ENCODE peak calls at places on chromosome 17, in seven cellular contexts. S, E, A, I, V, G and F are unnamed samples.

GRCh38 chr17:69961488-69962145 is 113.4 kb upstream of the KCNJ16 start:
- DNase-seq in S (no peak), E (no peak), A (peak), I (peak), V (no peak), G (peak), F (no peak)

GRCh38 chr17:72270530-72270929 is 149.7 kb downstream of the SOX9 start:
- DNase-seq in S (no peak), E (peak), A (no peak), I (peak), V (peak), G (no peak), F (peak)

GRCh38 chr17:21300601-21301571 is 16.4 kb downstream of the MAP2K3 start:
- DNase-seq in S (no peak), E (no peak), A (peak), I (no peak), V (no peak), G (no peak), F (no peak)

GRCh38 chr17:36182176-36183000 is 6.0 kb upstream of the TBC1D3B start:
- DNase-seq in S (no peak), E (no peak), A (no peak), I (no peak), V (peak), G (no peak), F (peak)

GRCh38 chr17:7716901-7717755 is at the start of gene DNAH2:
- DNase-seq in S (peak), E (peak), A (peak), I (peak), V (peak), G (peak), F (peak)

GRCh38 chr17:71441098-71441497 is 679.7 kb upstream of the SOX9 start:
- DNase-seq in S (peak), E (peak), A (no peak), I (no peak), V (peak), G (no peak), F (peak)

GRCh38 chr17:37750768-37751466 is 6.1 kb upstream of the HNF1B start:
- DNase-seq in S (no peak), E (no peak), A (no peak), I (no peak), V (no peak), G (no peak), F (no peak)

GRCh38 chr17:19288453-19288852 is 51.3 kb downstream of the EPN2 start:
- DNase-seq in S (no peak), E (no peak), A (no peak), I (no peak), V (no peak), G (no peak), F (no peak)

GRCh38 chr17:42908872-42909700 is 8.5 kb downstream of the G6PC1 start:
- DNase-seq in S (no peak), E (no peak), A (no peak), I (no peak), V (no peak), G (no peak), F (no peak)

GRCh38 chr17:36749493-36749892 is 148.1 kb downstream of the MRM1 start:
- DNase-seq in S (no peak), E (no peak), A (no peak), I (no peak), V (no peak), G (no peak), F (no peak)

GRCh38 chr17:61405686-61406542 is 6.3 kb downstream of the TBX2 start:
- DNase-seq in S (no peak), E (no peak), A (peak), I (peak), V (no peak), G (no peak), F (no peak)

GRCh38 chr17:40355123-40355803 is 9.3 kb downstream of the GJD3 start:
- DNase-seq in S (no peak), E (no peak), A (peak), I (peak), V (peak), G (peak), F (peak)

GRCh38 chr17:68054296-68054900 is 18.9 kb downstream of the KPNA2 start:
- DNase-seq in S (no peak), E (peak), A (no peak), I (no peak), V (peak), G (peak), F (peak)

GRCh38 chr17:67606896-67607604 is 110.7 kb upstream of the NOL11 start:
- DNase-seq in S (no peak), E (no peak), A (no peak), I (no peak), V (no peak), G (peak), F (no peak)

GRCh38 chr17:71550675-71551074 is 570.1 kb upstream of the SOX9 start:
- DNase-seq in S (no peak), E (no peak), A (no peak), I (no peak), V (no peak), G (no peak), F (no peak)

GRCh38 chr17:7711356-7711755 is 6.2 kb upstream of the DNAH2 start:
- DNase-seq in S (no peak), E (no peak), A (no peak), I (no peak), V (no peak), G (no peak), F (no peak)

GRCh38 chr17:7557825-7558543 is 566 bp upstream of the TNFSF13 start:
- DNase-seq in S (no peak), E (no peak), A (peak), I (peak), V (peak), G (peak), F (peak)

GRCh38 chr17:17682293-17682736 is 1.1 kb downstream of the RAI1 start:
- DNase-seq in S (no peak), E (no peak), A (peak), I (peak), V (no peak), G (peak), F (peak)

GRCh38 chr17:68950725-68951124 is 4.5 kb downstream of the ABCA8 start:
- DNase-seq in S (no peak), E (no peak), A (no peak), I (no peak), V (no peak), G (no peak), F (no peak)

GRCh38 chr17:50511058-50511457 is 2.8 kb downstream of the MYCBPAP start:
- DNase-seq in S (no peak), E (no peak), A (no peak), I (no peak), V (peak), G (no peak), F (no peak)

GRCh38 chr17:37494401-37494831 is 4.7 kb downstream of the DUSP14 start:
- DNase-seq in S (no peak), E (no peak), A (no peak), I (no peak), V (peak), G (no peak), F (peak)

GRCh38 chr17:73211745-73212144 is 18.9 kb downstream of the COG1 start:
- DNase-seq in S (no peak), E (no peak), A (no peak), I (no peak), V (no peak), G (no peak), F (no peak)

GRCh38 chr17:37301288-37301687 is 74.5 kb upstream of the C17orf78 start:
- DNase-seq in S (no peak), E (no peak), A (no peak), I (no peak), V (peak), G (no peak), F (peak)

GRCh38 chr17:41865596-41865893 is 322 bp upstream of the KLHL11 start:
- DNase-seq in S (no peak), E (no peak), A (no peak), I (no peak), V (no peak), G (no peak), F (no peak)

GRCh38 chr17:56833812-56834379 is at the start of the genes C17orf67 and DGKE:
- DNase-seq in S (peak), E (peak), A (peak), I (peak), V (peak), G (peak), F (peak)

GRCh38 chr17:79821331-79822095 is 17.7 kb downstream of the CBX4 start:
- DNase-seq in S (no peak), E (no peak), A (no peak), I (no peak), V (no peak), G (no peak), F (no peak)

GRCh38 chr17:14282700-14283099 is 18.2 kb upstream of the HS3ST3B1 start:
- DNase-seq in S (no peak), E (no peak), A (no peak), I (no peak), V (no peak), G (no peak), F (no peak)

GRCh38 chr17:48601528-48602430 is 3.0 kb downstream of the HOXB6 start:
- DNase-seq in S (no peak), E (no peak), A (no peak), I (no peak), V (no peak), G (no peak), F (no peak)

GRCh38 chr17:47905221-47905733 is 9.2 kb downstream of the SP2 start:
- DNase-seq in S (peak), E (peak), A (peak), I (peak), V (peak), G (peak), F (peak)

GRCh38 chr17:54901230-54901847 is 687 bp downstream of the TOM1L1 start:
- DNase-seq in S (no peak), E (no peak), A (no peak), I (no peak), V (peak), G (no peak), F (peak)

GRCh38 chr17:73611630-73612029 is 32.6 kb downstream of the SDK2 start:
- DNase-seq in S (no peak), E (no peak), A (no peak), I (no peak), V (no peak), G (no peak), F (no peak)

GRCh38 chr17:58605986-58606385 is 85.9 kb downstream of the TEX14 start:
- DNase-seq in S (no peak), E (no peak), A (no peak), I (no peak), V (no peak), G (no peak), F (no peak)

GRCh38 chr17:8801135-8801840 is 2.1 kb upstream of the MFSD6L start:
- DNase-seq in S (no peak), E (no peak), A (no peak), I (no peak), V (no peak), G (no peak), F (no peak)

GRCh38 chr17:68613739-68614298 is 12.7 kb upstream of the FAM20A start:
- DNase-seq in S (no peak), E (peak), A (no peak), I (peak), V (peak), G (peak), F (peak)

GRCh38 chr17:58587713-58588117 is 73.3 kb upstream of the MTMR4 start:
- DNase-seq in S (no peak), E (peak), A (peak), I (peak), V (peak), G (peak), F (peak)

GRCh38 chr17:17377568-17377967 is 74.4 kb downstream of the NT5M start:
- DNase-seq in S (no peak), E (no peak), A (no peak), I (no peak), V (no peak), G (no peak), F (no peak)

GRCh38 chr17:33982872-33983271 is 272.2 kb upstream of the CCL2 start:
- DNase-seq in S (no peak), E (no peak), A (no peak), I (no peak), V (no peak), G (no peak), F (no peak)

GRCh38 chr17:65027305-65027704 is 29.2 kb downstream of the GNA13 start:
- DNase-seq in S (no peak), E (peak), A (no peak), I (no peak), V (peak), G (peak), F (peak)

GRCh38 chr17:57357830-57358426 is 101.6 kb downstream of the MSI2 start:
- DNase-seq in S (no peak), E (no peak), A (no peak), I (no peak), V (no peak), G (no peak), F (no peak)

GRCh38 chr17:35244345-35245195 is 1.7 kb downstream of the SLFN5 start:
- DNase-seq in S (peak), E (peak), A (peak), I (peak), V (peak), G (peak), F (peak)

GRCh38 chr17:3892095-3892998 is 506 bp downstream of the CAMKK1 start:
- DNase-seq in S (no peak), E (peak), A (peak), I (peak), V (peak), G (peak), F (peak)
- TF ChIP-seq CTCF in S (no peak), E (no peak), A (no peak), I (no peak), V (no peak), G (no peak), F (no peak)

GRCh38 chr17:76051071-76051467 is 21.2 kb downstream of the SRP68 start:
- DNase-seq in S (no peak), E (peak), A (no peak), I (no peak), V (no peak), G (no peak), F (no peak)
- H3K4me3 ChIP-seq in S (no peak), E (no peak), A (no peak), I (no peak), V (no peak), G (no peak), F (no peak)

GRCh38 chr17:16285646-16286008 is 67.6 kb downstream of the CENPV start:
- DNase-seq in S (no peak), E (no peak), A (no peak), I (no peak), V (no peak), G (no peak), F (no peak)
- TF ChIP-seq CTCF in S (peak), E (peak), A (no peak), I (peak), V (peak), G (peak), F (peak)

GRCh38 chr17:59840329-59840907 is 52.3 kb downstream of the TUBD1 start:
- DNase-seq in S (no peak), E (no peak), A (no peak), I (no peak), V (peak), G (peak), F (peak)
- H3K4me3 ChIP-seq in S (peak), E (peak), A (peak), I (peak), V (peak), G (peak), F (peak)

GRCh38 chr17:15944720-15945492 is at the start of gene ADORA2B:
- DNase-seq in S (no peak), E (peak), A (peak), I (peak), V (peak), G (peak), F (peak)
- TF ChIP-seq CTCF in S (peak), E (peak), A (no peak), I (peak), V (no peak), G (peak), F (peak)

DNA sequence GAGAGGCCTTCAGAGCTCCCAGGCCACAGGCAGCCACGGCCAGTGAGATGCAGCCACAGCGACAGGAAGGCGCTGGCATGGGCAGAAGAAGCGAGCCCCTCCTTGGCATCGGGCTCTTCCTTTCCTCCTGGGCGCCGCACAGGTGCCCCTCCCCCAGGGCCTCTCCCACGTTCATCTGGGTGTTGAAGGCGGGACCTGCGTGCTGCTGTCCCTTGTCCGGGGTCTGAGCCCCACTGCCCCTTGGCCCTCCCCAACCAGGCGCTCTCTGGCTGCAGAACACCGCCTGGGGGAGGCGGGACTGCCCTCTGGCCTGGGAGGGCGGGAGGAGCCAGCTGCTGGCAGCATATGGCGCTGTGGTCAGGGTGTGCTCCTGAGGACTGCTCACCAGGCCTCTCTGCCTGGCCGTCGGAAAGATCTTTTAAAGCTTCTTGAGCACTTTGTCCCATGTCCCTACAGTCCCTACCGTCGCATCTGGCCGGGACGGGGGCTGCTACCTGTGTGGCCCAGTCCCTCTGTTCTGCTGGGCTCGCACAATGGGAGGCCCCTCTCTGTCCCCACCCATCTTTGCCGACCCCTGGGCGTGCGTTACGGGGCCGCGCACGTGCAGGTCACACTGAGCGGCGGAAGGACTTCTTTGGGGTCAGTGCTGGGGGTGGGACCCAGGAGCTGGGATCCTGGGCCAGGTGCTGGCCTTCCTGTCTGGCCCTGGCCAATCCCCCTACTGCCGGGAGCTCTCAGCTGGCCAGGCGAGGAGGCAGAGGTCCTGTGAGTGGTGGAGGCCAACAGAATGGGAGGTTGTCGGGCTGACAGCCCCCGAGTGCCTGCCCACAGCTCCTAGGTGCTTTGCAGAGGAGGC is 1.7 kb downstream of the SLC25A10 start:
- DNase-seq in S (no peak), E (no peak), A (no peak), I (no peak), V (no peak), G (no peak), F (no peak)
- H3K4me3 ChIP-seq in S (no peak), E (peak), A (no peak), I (no peak), V (no peak), G (no peak), F (no peak)

DNA sequence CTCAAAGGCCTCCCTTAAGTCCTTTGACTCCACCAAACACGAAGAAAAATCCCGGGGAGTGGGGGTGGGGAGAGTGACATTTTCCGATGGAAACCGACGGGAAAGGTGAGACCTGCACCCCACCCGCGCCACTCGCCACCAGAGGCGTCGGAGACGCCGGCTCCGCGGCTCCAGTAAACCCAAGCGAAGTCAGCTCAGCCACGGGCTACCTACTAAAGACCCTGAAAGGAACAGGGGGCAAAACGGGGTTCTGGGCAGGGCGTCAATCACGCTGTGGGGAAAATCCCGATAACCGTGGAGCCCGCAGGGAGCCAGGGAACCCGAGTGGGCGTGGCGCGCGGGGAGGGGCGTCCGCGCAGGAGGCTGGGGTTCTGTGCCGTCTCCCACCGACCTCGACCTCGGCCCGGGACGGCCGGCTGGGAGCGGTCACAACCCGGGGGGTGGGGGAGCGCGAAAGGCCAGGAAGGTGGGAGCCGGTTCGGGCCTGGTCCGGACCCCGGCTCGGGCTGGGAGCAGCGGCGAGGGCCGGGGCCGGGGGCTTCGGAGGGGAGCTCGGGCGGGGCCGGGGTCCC is 565 bp downstream of the WDR45B start:
- DNase-seq in S (no peak), E (no peak), A (peak), I (peak), V (no peak), G (peak), F (peak)
- TF ChIP-seq CTCF in S (peak), E (peak), A (no peak), I (no peak), V (no peak), G (peak), F (peak)